ENCODE peak calls at places on chromosomes 4 and X, in five cellular contexts. C is midbrain; V is HAP-1; D is stimulated activated CD4-positive, alpha-beta T cell treated with anti-CD3 and anti-CD28 coated beads, Interleukin-1b, Interleukin-23, amount 100 ng/mL, for 1 hour; M is CD4-positive, alpha-beta T cell. E is an unnamed sample.
A peak's percentile ranks its signal among the peaks of the same experiment; 100 is the strongest.

GRCh38 chr4:137065306-137065705 is 467.0 kb downstream of the PCDH18 start:
- DNase-seq in V (no peak), M (no peak), C (no peak), D (no peak), E (no peak)

GRCh38 chr4:94014484-94015136 is 186.1 kb downstream of the ATOH1 start:
- DNase-seq in V (no peak), D (no peak), M (no peak), C (no peak), E (no peak)

GRCh38 chrX:41779058-41779564 is 55.1 kb downstream of the GPR82 start:
- DNase-seq in V (peak; percentile 43), D (no peak), M (no peak), C (no peak), E (no peak)

GRCh38 chrX:108331126-108331909 is 106.9 kb downstream of the COL4A6 start:
- DNase-seq in M (no peak), C (no peak), D (no peak), V (no peak), E (no peak)

GRCh38 chr4:15231265-15232091 is 196.4 kb upstream of the C1QTNF7 start:
- DNase-seq in C (peak; percentile 80), V (peak; percentile 30), M (peak; percentile 67), D (peak; percentile 42), E (peak; percentile 56)

GRCh38 chr4:17510582-17510981 is 1.3 kb downstream of the QDPR start:
- DNase-seq in D (no peak), V (no peak), M (no peak), C (no peak), E (no peak)

GRCh38 chr4:82948647-82949204 is 48.2 kb downstream of the THAP9 start:
- DNase-seq in V (no peak), D (no peak), M (no peak), C (no peak), E (no peak)

GRCh38 chr4:142347241-142347640 is 498.9 kb downstream of the INPP4B start:
- DNase-seq in D (no peak), C (no peak), V (no peak), M (no peak), E (no peak)

GRCh38 chr4:8730681-8731080 is 138.1 kb downstream of the CPZ start:
- DNase-seq in D (no peak), V (no peak), M (no peak), C (no peak), E (no peak)

GRCh38 chr4:86653237-86653865 is 59.2 kb downstream of the PTPN13 start:
- DNase-seq in C (no peak), V (no peak), D (no peak), M (no peak), E (peak; percentile 6)

GRCh38 chr4:41696768-41697167 is 51.8 kb downstream of the PHOX2B start:
- DNase-seq in C (no peak), D (no peak), M (no peak), V (no peak), E (no peak)

GRCh38 chr4:163385466-163385865 is 41.8 kb downstream of the NPY5R start:
- DNase-seq in D (no peak), C (no peak), M (no peak), V (no peak), E (no peak)

GRCh38 chr4:69640289-69640688 is 847 bp upstream of the UGT2A2 start:
- DNase-seq in C (no peak), M (no peak), V (no peak), D (no peak), E (no peak)

GRCh38 chr4:3683077-3683743 is 83.0 kb upstream of the ADRA2C start:
- DNase-seq in M (no peak), V (no peak), C (no peak), D (no peak), E (no peak)

GRCh38 chr4:95426455-95426854 is 122.3 kb downstream of the UNC5C start:
- DNase-seq in C (no peak), V (no peak), D (no peak), M (no peak), E (no peak)

GRCh38 chrX:7073336-7073735 is 74.2 kb upstream of the STS start:
- DNase-seq in V (no peak), M (no peak), C (no peak), D (no peak), E (no peak)

GRCh38 chrX:140040397-140040796 is 75.1 kb upstream of the CXorf66 start:
- DNase-seq in V (no peak), D (no peak), M (no peak), C (no peak), E (peak; percentile 19)

GRCh38 chr4:112321768-112322684 is 24.9 kb downstream of the ALPK1 start:
- DNase-seq in V (peak; percentile 62), M (peak; percentile 76), C (peak; percentile 45), D (peak; percentile 55), E (peak; percentile 72)

GRCh38 chrX:68669872-68670271 is 22.4 kb downstream of the STARD8 start:
- DNase-seq in C (no peak), M (no peak), V (no peak), D (no peak), E (no peak)